ENCODE peak calls at places on chromosomes 7 and 10, in six cellular contexts. One of them, this sample, is unnamed.

GRCh38 chr10:46558411-46559185 is 2.1 kb upstream of the GPRIN2 start:
- DNase-seq in K562: no peak
- DNase-seq in GM12891: no peak
- DNase-seq in GM12878: no peak
- DNase-seq in HepG2: peak; percentile 40
- DNase-seq in H1: no peak
- DNase-seq in this sample: no peak

GRCh38 chr10:7231420-7232414 is 179.1 kb downstream of the SFMBT2 start:
- DNase-seq in H1: no peak
- DNase-seq in GM12878: no peak
- DNase-seq in HepG2: no peak
- DNase-seq in K562: peak; percentile 45
- DNase-seq in GM12891: no peak
- DNase-seq in this sample: no peak

GRCh38 chr7:148753224-148753623 is 54.5 kb downstream of the CUL1 start:
- DNase-seq in GM12891: no peak
- DNase-seq in HepG2: no peak
- DNase-seq in H1: no peak
- DNase-seq in K562: peak; percentile 59
- DNase-seq in GM12878: no peak
- DNase-seq in this sample: no peak

GRCh38 chr10:116690356-116691078 is 51.8 kb downstream of the HSPA12A start:
- DNase-seq in GM12878: no peak
- DNase-seq in GM12891: no peak
- DNase-seq in K562: peak; percentile 17
- DNase-seq in HepG2: no peak
- DNase-seq in H1: no peak
- DNase-seq in this sample: no peak

GRCh38 chr7:919114-919442 is 35.4 kb downstream of the ADAP1 start:
- DNase-seq in H1: no peak
- DNase-seq in K562: no peak
- DNase-seq in GM12891: no peak
- DNase-seq in GM12878: no peak
- DNase-seq in HepG2: no peak
- DNase-seq in this sample: no peak

GRCh38 chr7:40571796-40572195 is 437.0 kb downstream of the SUGCT start:
- DNase-seq in GM12878: no peak
- DNase-seq in HepG2: no peak
- DNase-seq in GM12891: no peak
- DNase-seq in H1: no peak
- DNase-seq in K562: no peak
- DNase-seq in this sample: no peak

GRCh38 chr7:117587931-117588330 is 108.1 kb downstream of the CFTR start:
- DNase-seq in GM12878: no peak
- DNase-seq in HepG2: no peak
- DNase-seq in H1: no peak
- DNase-seq in GM12891: no peak
- DNase-seq in K562: no peak
- DNase-seq in this sample: no peak

GRCh38 chr10:110429301-110429700 is 68.4 kb upstream of the DUSP5 start:
- DNase-seq in K562: no peak
- DNase-seq in HepG2: no peak
- DNase-seq in H1: no peak
- DNase-seq in GM12891: no peak
- DNase-seq in GM12878: no peak
- DNase-seq in this sample: no peak

GRCh38 chr7:1129431-1129830 is 30.6 kb downstream of the ZFAND2A start:
- DNase-seq in HepG2: no peak
- DNase-seq in H1: no peak
- DNase-seq in GM12891: no peak
- DNase-seq in GM12878: no peak
- DNase-seq in K562: no peak
- DNase-seq in this sample: no peak

GRCh38 chr10:102869290-102870198 is at the start of gene AS3MT:
- DNase-seq in GM12878: no peak
- DNase-seq in K562: no peak
- DNase-seq in GM12891: peak; percentile 62
- DNase-seq in HepG2: peak; percentile 38
- DNase-seq in H1: no peak
- DNase-seq in this sample: peak; percentile 35
- TF ChIP-seq TAF1 in GM12878: no peak
- TF ChIP-seq TAF1 in K562: no peak
- TF ChIP-seq TAF1 in GM12891: no peak
- TF ChIP-seq TAF1 in HepG2: peak; percentile 48
- TF ChIP-seq TAF1 in H1: peak; percentile 49
- TF ChIP-seq TAF1 in this sample: no peak

GRCh38 chr10:29815572-29815971 is 180.8 kb upstream of the SVIL start:
- DNase-seq in H1: no peak
- DNase-seq in K562: no peak
- DNase-seq in HepG2: no peak
- DNase-seq in GM12891: no peak
- DNase-seq in GM12878: no peak
- DNase-seq in this sample: no peak

GRCh38 chr10:29816801-29817558 is 182.2 kb upstream of the SVIL start:
- DNase-seq in GM12878: no peak
- DNase-seq in K562: no peak
- DNase-seq in GM12891: no peak
- DNase-seq in H1: no peak
- DNase-seq in HepG2: no peak
- DNase-seq in this sample: no peak

GRCh38 chr10:29807407-29807806 is 172.6 kb upstream of the SVIL start:
- DNase-seq in H1: no peak
- DNase-seq in HepG2: no peak
- DNase-seq in K562: no peak
- DNase-seq in GM12891: no peak
- DNase-seq in GM12878: no peak
- DNase-seq in this sample: no peak

GRCh38 chr10:29810816-29811215 is 176.0 kb upstream of the SVIL start:
- DNase-seq in H1: no peak
- DNase-seq in GM12891: no peak
- DNase-seq in GM12878: no peak
- DNase-seq in K562: no peak
- DNase-seq in HepG2: no peak
- DNase-seq in this sample: no peak

GRCh38 chr10:29811751-29812427 is 177.1 kb upstream of the SVIL start:
- DNase-seq in K562: peak; percentile 6
- DNase-seq in GM12878: no peak
- DNase-seq in GM12891: no peak
- DNase-seq in H1: no peak
- DNase-seq in HepG2: no peak
- DNase-seq in this sample: no peak
- TF ChIP-seq POLR2A in K562: no peak
- TF ChIP-seq POLR2A in GM12878: no peak
- TF ChIP-seq POLR2A in GM12891: no peak
- TF ChIP-seq POLR2A in H1: no peak
- TF ChIP-seq POLR2A in HepG2: no peak
- TF ChIP-seq POLR2A in this sample: no peak

GRCh38 chr7:95454438-95454837 is 19.6 kb upstream of the PON2 start:
- DNase-seq in GM12878: no peak
- DNase-seq in HepG2: no peak
- DNase-seq in GM12891: no peak
- DNase-seq in K562: no peak
- DNase-seq in H1: no peak
- DNase-seq in this sample: no peak
- TF ChIP-seq TAF1 in GM12878: no peak
- TF ChIP-seq TAF1 in HepG2: no peak
- TF ChIP-seq TAF1 in GM12891: no peak
- TF ChIP-seq TAF1 in K562: no peak
- TF ChIP-seq TAF1 in H1: no peak
- TF ChIP-seq TAF1 in this sample: no peak

GRCh38 chr7:101630591-101630990 is 1.5 kb upstream of the MYL10 start:
- DNase-seq in K562: no peak
- DNase-seq in H1: no peak
- DNase-seq in GM12878: no peak
- DNase-seq in HepG2: no peak
- DNase-seq in GM12891: no peak
- DNase-seq in this sample: no peak
- TF ChIP-seq POLR2A in K562: no peak
- TF ChIP-seq POLR2A in H1: no peak
- TF ChIP-seq POLR2A in GM12878: no peak
- TF ChIP-seq POLR2A in HepG2: no peak
- TF ChIP-seq POLR2A in GM12891: no peak
- TF ChIP-seq POLR2A in this sample: no peak

GRCh38 chr10:126288547-126289493 is 99.5 kb downstream of the ADAM12 start:
- DNase-seq in H1: no peak
- DNase-seq in HepG2: no peak
- DNase-seq in K562: no peak
- DNase-seq in GM12891: no peak
- DNase-seq in GM12878: no peak
- DNase-seq in this sample: no peak

GRCh38 chr10:126294451-126294850 is 93.8 kb downstream of the ADAM12 start:
- DNase-seq in GM12891: no peak
- DNase-seq in GM12878: no peak
- DNase-seq in H1: no peak
- DNase-seq in HepG2: no peak
- DNase-seq in K562: no peak
- DNase-seq in this sample: no peak

GRCh38 chr10:126290232-126290631 is 98.0 kb downstream of the ADAM12 start:
- DNase-seq in H1: no peak
- DNase-seq in GM12891: no peak
- DNase-seq in HepG2: no peak
- DNase-seq in K562: no peak
- DNase-seq in GM12878: no peak
- DNase-seq in this sample: no peak
- TF ChIP-seq TAF1 in H1: no peak
- TF ChIP-seq TAF1 in GM12891: no peak
- TF ChIP-seq TAF1 in HepG2: no peak
- TF ChIP-seq TAF1 in K562: no peak
- TF ChIP-seq TAF1 in GM12878: no peak
- TF ChIP-seq TAF1 in this sample: no peak

DNA sequence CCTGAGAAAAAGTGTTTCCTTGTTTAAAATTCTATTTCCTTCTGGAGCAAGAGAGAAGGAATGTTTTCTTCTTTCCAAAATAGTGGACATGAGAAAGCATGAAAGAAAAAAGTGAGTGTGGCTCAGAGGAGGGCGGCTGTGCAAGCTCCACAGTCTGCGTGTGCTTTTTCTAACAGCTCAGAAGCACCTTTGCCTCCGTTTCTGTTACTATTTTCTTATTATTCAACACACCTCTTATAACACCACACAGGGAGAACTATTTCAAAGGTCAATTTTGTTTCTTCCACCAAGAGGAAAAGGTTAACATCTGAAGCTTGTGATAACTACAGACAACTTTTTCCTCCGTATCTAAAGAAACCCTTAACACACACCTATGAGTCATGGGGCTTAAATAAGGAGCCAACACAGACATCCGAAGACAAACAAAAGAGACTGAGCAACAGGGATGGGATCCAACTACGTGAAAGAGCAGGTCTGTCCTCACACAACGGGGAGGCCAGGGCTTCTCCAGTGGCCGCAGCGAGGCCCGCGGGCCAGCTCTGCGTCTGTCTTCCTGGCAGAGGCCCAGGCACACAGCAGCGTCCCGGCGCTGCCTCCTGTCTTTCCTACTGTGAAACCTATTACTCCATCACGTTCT is 36.2 kb upstream of the NCAPG2 start:
- DNase-seq in GM12891: no peak
- DNase-seq in HepG2: no peak
- DNase-seq in GM12878: no peak
- DNase-seq in K562: peak; percentile 90
- DNase-seq in H1: no peak
- DNase-seq in this sample: no peak
- TF ChIP-seq POLR2A in GM12891: no peak
- TF ChIP-seq POLR2A in HepG2: no peak
- TF ChIP-seq POLR2A in GM12878: no peak
- TF ChIP-seq POLR2A in K562: no peak
- TF ChIP-seq POLR2A in H1: no peak
- TF ChIP-seq POLR2A in this sample: no peak

GRCh38 chr10:122282253-122282671 is 11.2 kb downstream of the BTBD16 start:
- DNase-seq in GM12878: no peak
- DNase-seq in K562: no peak
- DNase-seq in GM12891: no peak
- DNase-seq in HepG2: no peak
- DNase-seq in H1: no peak
- DNase-seq in this sample: no peak
- TF ChIP-seq TAF1 in GM12878: no peak
- TF ChIP-seq TAF1 in K562: no peak
- TF ChIP-seq TAF1 in GM12891: no peak
- TF ChIP-seq TAF1 in HepG2: no peak
- TF ChIP-seq TAF1 in H1: no peak
- TF ChIP-seq TAF1 in this sample: no peak

DNA sequence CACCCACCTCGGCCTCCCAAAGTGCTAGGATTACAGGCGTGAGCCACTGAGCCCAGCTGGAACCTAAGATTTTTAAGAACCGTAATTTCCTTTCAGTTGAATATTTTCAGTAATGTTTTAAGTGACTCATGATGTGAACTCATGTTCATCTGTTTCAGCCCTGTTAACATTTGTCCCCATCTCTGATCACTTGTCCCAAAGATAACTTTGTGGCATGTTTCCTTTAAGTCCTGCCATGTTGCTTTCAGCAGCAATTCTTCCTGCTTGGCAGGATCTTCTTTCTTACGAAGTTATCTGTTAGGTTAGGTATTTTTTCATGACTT is 19.3 kb downstream of the ZRANB1 start:
- DNase-seq in H1: no peak
- DNase-seq in HepG2: no peak
- DNase-seq in GM12878: no peak
- DNase-seq in GM12891: no peak
- DNase-seq in K562: no peak
- DNase-seq in this sample: no peak
- TF ChIP-seq POLR2A in H1: no peak
- TF ChIP-seq POLR2A in HepG2: no peak
- TF ChIP-seq POLR2A in GM12878: no peak
- TF ChIP-seq POLR2A in GM12891: no peak
- TF ChIP-seq POLR2A in K562: no peak
- TF ChIP-seq POLR2A in this sample: no peak

GRCh38 chr7:48938539-48938938 is 14.2 kb downstream of the CDC14C start:
- DNase-seq in GM12891: no peak
- DNase-seq in K562: no peak
- DNase-seq in H1: no peak
- DNase-seq in GM12878: no peak
- DNase-seq in HepG2: no peak
- DNase-seq in this sample: no peak
- TF ChIP-seq TAF1 in GM12891: no peak
- TF ChIP-seq TAF1 in K562: no peak
- TF ChIP-seq TAF1 in H1: no peak
- TF ChIP-seq TAF1 in GM12878: no peak
- TF ChIP-seq TAF1 in HepG2: no peak
- TF ChIP-seq TAF1 in this sample: no peak